ENCODE peak calls at places on chromosomes 16 and 17, in four cellular contexts. One of them, this sample, is unnamed.

GRCh38 chr16:81616321-81617020 is 162.6 kb upstream of the PLCG2 start:
- DNase-seq in adrenal gland: no peak
- DNase-seq in sigmoid colon: peak; percentile 86
- DNase-seq in body of pancreas: peak; percentile 47
- DNase-seq in this sample: peak; percentile 77

GRCh38 chr17:75194879-75195278 is 10.6 kb upstream of the NUP85 start:
- DNase-seq in body of pancreas: no peak
- DNase-seq in sigmoid colon: no peak
- DNase-seq in adrenal gland: no peak
- DNase-seq in this sample: no peak

GRCh38 chr16:67155305-67156145 is 4.2 kb downstream of the TRADD start:
- DNase-seq in body of pancreas: peak; percentile 82
- DNase-seq in adrenal gland: peak; percentile 79
- DNase-seq in sigmoid colon: peak; percentile 85
- DNase-seq in this sample: peak; percentile 71

GRCh38 chr16:4811242-4811641 is 8.8 kb upstream of the ROGDI start:
- DNase-seq in body of pancreas: no peak
- DNase-seq in sigmoid colon: no peak
- DNase-seq in adrenal gland: no peak
- DNase-seq in this sample: no peak

GRCh38 chr17:36920032-36921000 is 17.0 kb upstream of the LHX1 start:
- DNase-seq in sigmoid colon: no peak
- DNase-seq in body of pancreas: no peak
- DNase-seq in adrenal gland: no peak
- DNase-seq in this sample: no peak

GRCh38 chr17:74924250-74924948 is at the start of gene OTOP2:
- DNase-seq in body of pancreas: no peak
- DNase-seq in adrenal gland: no peak
- DNase-seq in sigmoid colon: no peak
- DNase-seq in this sample: no peak

GRCh38 chr17:61235001-61235820 is 164.4 kb upstream of the TBX2 start:
- DNase-seq in sigmoid colon: no peak
- DNase-seq in body of pancreas: no peak
- DNase-seq in adrenal gland: no peak
- DNase-seq in this sample: no peak

GRCh38 chr17:32529604-32530003 is 42.8 kb downstream of the CDK5R1 start:
- DNase-seq in adrenal gland: no peak
- DNase-seq in sigmoid colon: no peak
- DNase-seq in body of pancreas: peak; percentile 25
- DNase-seq in this sample: no peak

GRCh38 chr16:4330277-4330882 is 14.5 kb downstream of the GLIS2 start:
- DNase-seq in body of pancreas: peak; percentile 87
- DNase-seq in adrenal gland: peak; percentile 85
- DNase-seq in sigmoid colon: peak; percentile 91
- DNase-seq in this sample: peak; percentile 90

GRCh38 chr17:11241611-11242226 is 706 bp downstream of the SHISA6 start:
- DNase-seq in body of pancreas: peak; percentile 52
- DNase-seq in adrenal gland: no peak
- DNase-seq in sigmoid colon: no peak
- DNase-seq in this sample: no peak

GRCh38 chr17:72254808-72255449 is 134.1 kb downstream of the SOX9 start:
- DNase-seq in body of pancreas: no peak
- DNase-seq in sigmoid colon: no peak
- DNase-seq in adrenal gland: no peak
- DNase-seq in this sample: no peak

GRCh38 chr17:17353625-17354484 is 50.7 kb downstream of the NT5M start:
- DNase-seq in sigmoid colon: peak; percentile 52
- DNase-seq in body of pancreas: no peak
- DNase-seq in adrenal gland: no peak
- DNase-seq in this sample: no peak

GRCh38 chr17:49547566-49547965 is 28.1 kb upstream of the NXPH3 start:
- DNase-seq in adrenal gland: no peak
- DNase-seq in sigmoid colon: no peak
- DNase-seq in body of pancreas: peak; percentile 33
- DNase-seq in this sample: no peak

GRCh38 chr16:89190150-89190958 is 10.0 kb downstream of the SLC22A31 start:
- DNase-seq in adrenal gland: peak; percentile 15
- DNase-seq in body of pancreas: no peak
- DNase-seq in sigmoid colon: no peak
- DNase-seq in this sample: no peak

GRCh38 chr17:12958786-12959185 is 59.0 kb downstream of the ELAC2 start:
- DNase-seq in adrenal gland: no peak
- DNase-seq in body of pancreas: no peak
- DNase-seq in sigmoid colon: no peak
- DNase-seq in this sample: no peak

GRCh38 chr16:74232831-74233465 is 63.7 kb upstream of the PSMD7 start:
- DNase-seq in adrenal gland: no peak
- DNase-seq in body of pancreas: no peak
- DNase-seq in sigmoid colon: no peak
- DNase-seq in this sample: no peak

GRCh38 chr16:84048306-84048705 is 5.7 kb upstream of the SLC38A8 start:
- DNase-seq in body of pancreas: peak; percentile 92
- DNase-seq in adrenal gland: no peak
- DNase-seq in sigmoid colon: peak; percentile 40
- DNase-seq in this sample: peak; percentile 10

GRCh38 chr16:57268804-57269800 is 15.4 kb downstream of the PLLP start:
- DNase-seq in body of pancreas: peak; percentile 88
- DNase-seq in adrenal gland: no peak
- DNase-seq in sigmoid colon: peak; percentile 39
- DNase-seq in this sample: no peak

GRCh38 chr17:42653179-42654124 is 5.6 kb upstream of the TUBG2 start:
- DNase-seq in body of pancreas: peak; percentile 78
- DNase-seq in adrenal gland: peak; percentile 41
- DNase-seq in sigmoid colon: peak; percentile 92
- DNase-seq in this sample: peak; percentile 63

GRCh38 chr17:40298726-40299125 is 10.3 kb upstream of the RARA start:
- DNase-seq in sigmoid colon: no peak
- DNase-seq in body of pancreas: no peak
- DNase-seq in adrenal gland: no peak
- DNase-seq in this sample: peak; percentile 18

GRCh38 chr17:42517516-42517915 is 18.5 kb upstream of the NAGLU start:
- DNase-seq in sigmoid colon: peak; percentile 95
- DNase-seq in body of pancreas: peak; percentile 85
- DNase-seq in adrenal gland: peak; percentile 80
- DNase-seq in this sample: peak; percentile 97

GRCh38 chr17:12859520-12859919 is 70.2 kb downstream of the ARHGAP44 start:
- DNase-seq in body of pancreas: no peak
- DNase-seq in sigmoid colon: no peak
- DNase-seq in adrenal gland: no peak
- DNase-seq in this sample: no peak

GRCh38 chr17:57104461-57105175 is 19.6 kb downstream of the AKAP1 start:
- DNase-seq in adrenal gland: no peak
- DNase-seq in sigmoid colon: no peak
- DNase-seq in body of pancreas: no peak
- DNase-seq in this sample: peak; percentile 65

GRCh38 chr16:10895053-10895946 is 18.3 kb downstream of the CIITA start:
- DNase-seq in sigmoid colon: no peak
- DNase-seq in adrenal gland: peak; percentile 59
- DNase-seq in body of pancreas: peak; percentile 28
- DNase-seq in this sample: peak; percentile 73

GRCh38 chr17:53061446-53061845 is 761.3 kb upstream of the KIF2B start:
- DNase-seq in body of pancreas: no peak
- DNase-seq in sigmoid colon: no peak
- DNase-seq in adrenal gland: no peak
- DNase-seq in this sample: no peak

DNA sequence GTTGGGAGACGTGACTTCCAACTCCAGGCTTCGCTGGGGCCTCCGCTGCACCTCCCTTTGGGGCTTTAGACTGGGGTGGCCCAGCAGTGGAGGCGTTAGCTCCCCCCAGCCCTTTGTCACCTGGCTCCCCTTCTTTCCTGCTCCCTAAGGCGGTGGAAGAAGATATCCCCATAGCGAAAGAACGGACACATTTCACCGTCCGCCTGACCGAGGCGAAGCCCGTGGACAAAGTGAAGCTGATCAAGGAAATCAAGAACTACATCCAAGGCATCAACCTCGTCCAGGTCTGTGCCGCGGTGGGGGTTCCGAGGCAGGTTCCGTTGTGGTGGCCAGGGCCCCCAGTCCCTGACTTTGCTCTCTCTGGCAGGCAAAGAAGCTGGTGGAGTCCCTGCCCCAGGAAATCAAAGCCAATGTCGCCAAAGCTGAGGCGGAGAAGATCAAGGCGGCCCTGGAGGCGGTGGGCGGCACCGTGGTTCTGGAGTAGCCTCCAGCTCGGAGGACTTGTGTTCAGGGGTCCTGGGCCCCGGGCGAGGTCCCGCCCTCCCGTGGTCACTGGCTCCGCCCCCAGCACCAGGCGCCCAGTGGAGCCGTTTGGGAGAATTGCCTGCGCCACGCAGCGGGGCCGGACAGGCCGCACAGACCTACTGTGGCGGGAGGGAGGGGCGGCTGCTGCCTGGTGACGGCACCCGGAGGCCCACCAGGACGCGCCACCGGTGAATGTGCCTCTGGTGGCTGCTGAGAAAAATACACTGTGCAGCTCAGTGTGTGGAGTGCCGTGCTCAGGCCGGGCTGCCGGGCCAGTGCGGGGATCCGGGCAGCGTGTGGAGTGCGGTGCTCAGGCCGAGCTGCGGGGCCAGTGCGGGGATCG is 3.8 kb downstream of the MRPL12 start:
- DNase-seq in sigmoid colon: no peak
- DNase-seq in body of pancreas: no peak
- DNase-seq in adrenal gland: no peak
- DNase-seq in this sample: no peak
- TF ChIP-seq CTCF in sigmoid colon: no peak
- TF ChIP-seq CTCF in body of pancreas: no peak
- TF ChIP-seq CTCF in adrenal gland: no peak
- TF ChIP-seq CTCF in this sample: no peak

GRCh38 chr17:8082312-8082711 is 5.2 kb downstream of the ALOX12B start:
- DNase-seq in adrenal gland: no peak
- DNase-seq in sigmoid colon: no peak
- DNase-seq in body of pancreas: no peak
- DNase-seq in this sample: no peak

GRCh38 chr17:8080799-8081219 is 6.7 kb downstream of the ALOX12B start:
- DNase-seq in body of pancreas: no peak
- DNase-seq in adrenal gland: no peak
- DNase-seq in sigmoid colon: no peak
- DNase-seq in this sample: no peak

GRCh38 chr17:8081876-8082275 is 5.6 kb downstream of the ALOX12B start:
- DNase-seq in body of pancreas: no peak
- DNase-seq in adrenal gland: no peak
- DNase-seq in sigmoid colon: no peak
- DNase-seq in this sample: no peak

GRCh38 chr17:8079291-8080207 is 8.0 kb downstream of the ALOX12B start:
- DNase-seq in body of pancreas: peak; percentile 75
- DNase-seq in adrenal gland: peak; percentile 68
- DNase-seq in sigmoid colon: peak; percentile 83
- DNase-seq in this sample: peak; percentile 31

DNA sequence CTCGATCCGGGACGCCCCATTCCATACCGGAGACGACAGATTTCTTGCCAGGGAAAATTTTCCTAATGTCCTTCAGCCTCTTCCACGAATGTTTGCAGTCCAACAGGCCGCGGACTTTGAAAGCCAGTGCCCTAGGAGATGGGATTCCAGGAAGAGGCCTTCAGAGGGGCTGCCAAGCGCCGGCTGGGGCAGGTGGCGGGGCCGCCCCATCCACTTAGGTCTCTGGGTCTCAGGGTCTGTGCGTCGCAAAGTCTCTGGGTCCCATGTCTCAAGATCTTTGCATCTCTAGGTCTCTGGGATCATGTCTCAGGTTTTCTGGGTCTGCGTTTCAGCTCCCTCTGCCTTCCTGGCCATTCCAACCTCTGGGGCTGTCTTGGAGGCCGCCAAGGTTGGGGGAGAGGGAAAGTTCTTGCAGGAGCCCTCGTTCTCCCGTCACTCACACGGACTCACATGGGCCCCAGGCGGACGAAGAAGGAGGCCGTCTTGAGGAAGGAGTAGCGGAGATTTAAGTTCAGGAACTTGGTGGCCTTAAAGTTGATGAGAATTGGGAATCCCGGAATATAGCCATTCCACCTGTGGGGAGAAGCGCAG is 7.2 kb downstream of the ALOX12B start:
- DNase-seq in body of pancreas: no peak
- DNase-seq in sigmoid colon: no peak
- DNase-seq in adrenal gland: no peak
- DNase-seq in this sample: no peak
- H3K4me3 ChIP-seq in body of pancreas: no peak overlapping the region
- H3K4me3 ChIP-seq in sigmoid colon: peak overlapping the region; percentile 45
- H3K4me3 ChIP-seq in adrenal gland: no peak overlapping the region
- H3K4me3 ChIP-seq in this sample: no peak overlapping the region

DNA sequence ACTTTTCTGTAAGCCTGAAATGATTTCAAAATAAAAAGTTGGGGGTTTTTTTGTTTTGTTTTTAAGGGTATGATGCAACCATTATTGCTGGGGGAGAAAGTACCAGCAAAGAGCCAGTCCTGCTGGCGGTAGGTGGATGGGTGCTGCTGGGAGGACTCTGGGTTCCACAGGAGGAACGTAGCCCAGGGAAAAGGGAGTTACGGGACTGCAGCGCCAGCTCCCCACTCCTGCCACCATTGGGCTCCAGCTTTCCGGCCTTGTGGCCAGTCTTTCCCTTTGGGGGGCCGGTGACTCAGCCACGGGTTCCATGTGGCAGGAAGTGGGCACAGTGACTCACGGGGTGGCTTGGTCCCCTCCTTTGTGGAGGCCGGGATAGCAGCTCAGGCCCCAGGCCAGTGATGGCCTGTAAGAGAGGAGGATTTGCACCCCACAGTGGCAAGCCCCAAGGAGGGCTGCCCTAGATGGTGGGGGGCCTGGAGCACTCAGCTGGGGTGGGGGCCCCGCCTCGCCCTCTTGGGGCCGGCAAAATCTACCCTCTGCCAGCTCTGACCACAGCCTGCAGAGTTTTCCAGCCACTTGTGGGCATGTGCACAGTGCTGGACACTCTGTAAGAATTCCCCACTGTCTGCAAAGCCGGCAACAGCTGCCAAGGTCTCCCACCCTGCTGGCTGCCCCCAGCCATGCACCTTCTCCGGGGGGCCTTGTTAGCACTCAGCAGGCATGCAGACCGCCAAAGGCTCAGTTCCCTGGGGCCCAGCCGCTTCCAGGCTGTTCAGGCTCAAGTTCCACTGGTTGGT is 30.4 kb downstream of the SOCS3 start:
- DNase-seq in sigmoid colon: no peak
- DNase-seq in adrenal gland: no peak
- DNase-seq in body of pancreas: no peak
- DNase-seq in this sample: peak; percentile 87
- TF ChIP-seq CTCF in sigmoid colon: no peak
- TF ChIP-seq CTCF in adrenal gland: no peak
- TF ChIP-seq CTCF in body of pancreas: no peak
- TF ChIP-seq CTCF in this sample: no peak

GRCh38 chr16:70703041-70703834 is 17.4 kb upstream of the MTSS2 start:
- DNase-seq in sigmoid colon: peak; percentile 94
- DNase-seq in body of pancreas: peak; percentile 51
- DNase-seq in adrenal gland: peak; percentile 85
- DNase-seq in this sample: peak; percentile 97
- H3K4me3 ChIP-seq in sigmoid colon: no peak overlapping the region
- H3K4me3 ChIP-seq in body of pancreas: no peak overlapping the region
- H3K4me3 ChIP-seq in adrenal gland: no peak overlapping the region
- H3K4me3 ChIP-seq in this sample: no peak overlapping the region

DNA sequence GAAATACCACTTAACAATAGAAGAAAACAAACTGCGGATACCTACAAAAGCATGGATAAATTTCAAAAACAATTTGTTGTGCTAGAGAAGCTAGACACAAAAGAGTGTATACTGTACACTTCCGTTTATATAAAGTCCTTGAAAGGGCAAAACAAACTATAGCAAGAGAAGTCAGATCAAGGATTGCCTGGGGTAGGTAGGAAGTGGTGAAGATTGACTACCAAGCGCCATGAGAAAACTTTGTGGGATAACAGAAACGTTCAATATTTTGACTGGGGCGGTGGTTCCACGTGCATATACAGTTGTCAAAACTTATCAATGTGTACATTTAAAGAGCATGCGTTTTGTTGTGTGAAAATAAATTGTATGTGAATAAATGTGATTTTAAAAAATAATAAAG is 55.6 kb upstream of the CCL2 start:
- DNase-seq in adrenal gland: no peak
- DNase-seq in sigmoid colon: no peak
- DNase-seq in body of pancreas: no peak
- DNase-seq in this sample: no peak
- TF ChIP-seq CTCF in adrenal gland: no peak
- TF ChIP-seq CTCF in sigmoid colon: no peak
- TF ChIP-seq CTCF in body of pancreas: no peak
- TF ChIP-seq CTCF in this sample: no peak